ENCODE peak calls at places on chromosomes 4 and X, in ten cellular contexts. One of them, this sample, is unnamed.

GRCh38 chr4:142596121-142596520 is 250.0 kb downstream of the INPP4B start:
- DNase-seq in body of pancreas: no peak
- DNase-seq in fibroblast of lung: no peak
- DNase-seq in BJ: no peak
- DNase-seq in tibial nerve: no peak
- DNase-seq in A673: no peak
- DNase-seq in CD4-positive, alpha-beta T cell: no peak
- DNase-seq in HFF-Myc: no peak
- DNase-seq in mesothelial cell of epicardium: no peak
- DNase-seq in progenitor cell of endocrine pancreas: no peak
- DNase-seq in this sample: no peak

GRCh38 chrX:103629295-103630170 is 758 bp downstream of the TCEAL1 start:
- DNase-seq in fibroblast of lung: peak; percentile 77
- DNase-seq in A673: peak; percentile 73
- DNase-seq in HFF-Myc: no peak
- DNase-seq in BJ: no peak
- DNase-seq in mesothelial cell of epicardium: peak; percentile 68
- DNase-seq in tibial nerve: peak; percentile 43
- DNase-seq in progenitor cell of endocrine pancreas: peak; percentile 50
- DNase-seq in body of pancreas: peak; percentile 57
- DNase-seq in CD4-positive, alpha-beta T cell: no peak
- DNase-seq in this sample: peak; percentile 64

GRCh38 chrX:39983715-39984114 is 114.0 kb downstream of the BCOR start:
- DNase-seq in BJ: no peak
- DNase-seq in fibroblast of lung: peak; percentile 44
- DNase-seq in HFF-Myc: no peak
- DNase-seq in body of pancreas: no peak
- DNase-seq in A673: no peak
- DNase-seq in CD4-positive, alpha-beta T cell: no peak
- DNase-seq in tibial nerve: no peak
- DNase-seq in mesothelial cell of epicardium: no peak
- DNase-seq in progenitor cell of endocrine pancreas: no peak
- DNase-seq in this sample: peak; percentile 66

GRCh38 chr4:37964734-37965457 is 4.7 kb downstream of the PTTG2 start:
- DNase-seq in tibial nerve: no peak
- DNase-seq in mesothelial cell of epicardium: no peak
- DNase-seq in body of pancreas: no peak
- DNase-seq in CD4-positive, alpha-beta T cell: no peak
- DNase-seq in A673: no peak
- DNase-seq in fibroblast of lung: no peak
- DNase-seq in progenitor cell of endocrine pancreas: no peak
- DNase-seq in BJ: no peak
- DNase-seq in HFF-Myc: no peak
- DNase-seq in this sample: no peak

GRCh38 chr4:26218677-26219181 is 102.1 kb upstream of the RBPJ start:
- DNase-seq in mesothelial cell of epicardium: no peak
- DNase-seq in tibial nerve: no peak
- DNase-seq in fibroblast of lung: no peak
- DNase-seq in A673: no peak
- DNase-seq in HFF-Myc: no peak
- DNase-seq in CD4-positive, alpha-beta T cell: no peak
- DNase-seq in body of pancreas: no peak
- DNase-seq in BJ: no peak
- DNase-seq in progenitor cell of endocrine pancreas: no peak
- DNase-seq in this sample: no peak

GRCh38 chr4:48985976-48986653 is at the start of gene CWH43:
- DNase-seq in CD4-positive, alpha-beta T cell: no peak
- DNase-seq in mesothelial cell of epicardium: no peak
- DNase-seq in A673: no peak
- DNase-seq in fibroblast of lung: no peak
- DNase-seq in BJ: no peak
- DNase-seq in tibial nerve: no peak
- DNase-seq in HFF-Myc: no peak
- DNase-seq in body of pancreas: no peak
- DNase-seq in progenitor cell of endocrine pancreas: peak; percentile 9
- DNase-seq in this sample: no peak

GRCh38 chrX:69070949-69071650 is 94.2 kb downstream of the PJA1 start:
- DNase-seq in CD4-positive, alpha-beta T cell: no peak
- DNase-seq in A673: no peak
- DNase-seq in progenitor cell of endocrine pancreas: no peak
- DNase-seq in HFF-Myc: no peak
- DNase-seq in tibial nerve: no peak
- DNase-seq in fibroblast of lung: no peak
- DNase-seq in mesothelial cell of epicardium: no peak
- DNase-seq in BJ: no peak
- DNase-seq in body of pancreas: peak; percentile 12
- DNase-seq in this sample: no peak

GRCh38 chrX:30649859-30650258 is 3.4 kb upstream of the GK start:
- DNase-seq in BJ: no peak
- DNase-seq in fibroblast of lung: peak; percentile 63
- DNase-seq in body of pancreas: no peak
- DNase-seq in HFF-Myc: no peak
- DNase-seq in progenitor cell of endocrine pancreas: no peak
- DNase-seq in CD4-positive, alpha-beta T cell: no peak
- DNase-seq in A673: no peak
- DNase-seq in mesothelial cell of epicardium: no peak
- DNase-seq in tibial nerve: no peak
- DNase-seq in this sample: peak; percentile 33

GRCh38 chrX:9911479-9911878 is 55.7 kb upstream of the CLDN34 start:
- DNase-seq in CD4-positive, alpha-beta T cell: no peak
- DNase-seq in fibroblast of lung: peak; percentile 71
- DNase-seq in HFF-Myc: no peak
- DNase-seq in BJ: no peak
- DNase-seq in body of pancreas: no peak
- DNase-seq in tibial nerve: no peak
- DNase-seq in progenitor cell of endocrine pancreas: no peak
- DNase-seq in mesothelial cell of epicardium: no peak
- DNase-seq in A673: peak; percentile 27
- DNase-seq in this sample: peak; percentile 70

DNA sequence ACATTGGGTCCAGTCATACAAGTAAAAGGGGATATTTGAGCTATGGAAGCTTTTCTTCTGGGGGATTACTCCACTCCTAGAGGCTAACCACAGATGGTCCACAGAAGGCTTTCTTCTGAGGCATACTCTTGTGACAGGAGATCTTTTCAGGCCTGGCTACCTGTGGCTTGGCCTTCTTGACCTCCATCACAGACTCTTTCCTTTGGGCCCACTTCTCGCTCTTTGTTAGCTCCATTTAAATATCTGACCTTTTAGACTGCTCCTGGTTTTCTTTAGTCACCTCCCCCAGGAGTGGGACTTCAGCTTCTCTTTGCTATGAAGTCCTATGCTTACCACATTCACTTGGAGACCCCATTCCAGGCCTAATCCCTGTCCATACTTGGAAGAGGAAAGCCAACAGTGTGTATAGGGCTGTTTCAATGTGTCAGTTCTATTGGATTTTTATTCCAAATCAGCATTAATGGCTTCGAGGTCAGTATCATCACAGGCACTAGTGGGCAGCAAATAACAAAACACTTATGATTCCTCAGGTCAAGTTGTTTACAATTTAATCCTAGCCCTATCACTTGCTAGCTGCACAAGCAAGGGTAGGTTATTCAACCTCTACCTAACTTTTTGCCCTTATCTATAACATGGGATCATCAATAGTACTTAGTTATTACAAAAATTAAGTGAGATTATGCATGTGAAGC is 26.3 kb downstream of the GPC3 start:
- DNase-seq in progenitor cell of endocrine pancreas: no peak
- DNase-seq in CD4-positive, alpha-beta T cell: no peak
- DNase-seq in A673: no peak
- DNase-seq in body of pancreas: no peak
- DNase-seq in HFF-Myc: no peak
- DNase-seq in BJ: no peak
- DNase-seq in fibroblast of lung: peak; percentile 15
- DNase-seq in tibial nerve: no peak
- DNase-seq in mesothelial cell of epicardium: no peak
- DNase-seq in this sample: peak; percentile 27
- TF ChIP-seq CTCF in progenitor cell of endocrine pancreas: no peak
- TF ChIP-seq CTCF in CD4-positive, alpha-beta T cell: no peak
- TF ChIP-seq CTCF in A673: no peak
- TF ChIP-seq CTCF in body of pancreas: no peak
- TF ChIP-seq CTCF in HFF-Myc: no peak
- TF ChIP-seq CTCF in BJ: no peak
- TF ChIP-seq CTCF in fibroblast of lung: peak; percentile 40
- TF ChIP-seq CTCF in tibial nerve: no peak
- TF ChIP-seq CTCF in mesothelial cell of epicardium: no peak
- TF ChIP-seq CTCF in this sample: peak; percentile 36

DNA sequence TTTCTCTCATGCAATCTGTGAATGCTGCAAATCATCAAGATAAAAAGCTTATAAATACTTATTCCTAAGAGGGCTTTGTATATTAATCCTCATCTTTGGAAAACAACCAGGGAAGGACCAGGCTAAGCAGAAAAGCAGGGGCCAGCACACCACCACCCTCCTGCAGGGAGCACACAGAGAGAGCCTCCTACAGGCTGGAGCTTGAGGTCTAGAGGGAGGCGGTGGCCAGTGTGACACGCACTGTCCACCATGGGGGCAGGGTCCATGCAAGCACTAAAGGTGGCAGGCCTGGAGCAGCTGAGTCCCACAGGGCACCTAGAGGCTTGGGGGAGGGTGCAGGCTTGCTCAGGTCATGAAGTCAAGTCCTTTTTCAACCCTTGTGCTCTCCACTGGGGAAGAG is 236.9 kb downstream of the TACR3 start:
- DNase-seq in HFF-Myc: no peak
- DNase-seq in tibial nerve: no peak
- DNase-seq in A673: no peak
- DNase-seq in fibroblast of lung: no peak
- DNase-seq in mesothelial cell of epicardium: no peak
- DNase-seq in CD4-positive, alpha-beta T cell: no peak
- DNase-seq in progenitor cell of endocrine pancreas: no peak
- DNase-seq in BJ: no peak
- DNase-seq in body of pancreas: no peak
- DNase-seq in this sample: no peak
- TF ChIP-seq CTCF in HFF-Myc: no peak
- TF ChIP-seq CTCF in tibial nerve: no peak
- TF ChIP-seq CTCF in A673: no peak
- TF ChIP-seq CTCF in fibroblast of lung: no peak
- TF ChIP-seq CTCF in mesothelial cell of epicardium: no peak
- TF ChIP-seq CTCF in CD4-positive, alpha-beta T cell: no peak
- TF ChIP-seq CTCF in progenitor cell of endocrine pancreas: no peak
- TF ChIP-seq CTCF in BJ: no peak
- TF ChIP-seq CTCF in body of pancreas: no peak
- TF ChIP-seq CTCF in this sample: no peak

GRCh38 chr4:112944006-112944405 is 105.4 kb upstream of the ANK2 start:
- DNase-seq in CD4-positive, alpha-beta T cell: no peak
- DNase-seq in BJ: no peak
- DNase-seq in body of pancreas: no peak
- DNase-seq in A673: no peak
- DNase-seq in mesothelial cell of epicardium: no peak
- DNase-seq in HFF-Myc: no peak
- DNase-seq in fibroblast of lung: no peak
- DNase-seq in tibial nerve: no peak
- DNase-seq in progenitor cell of endocrine pancreas: no peak
- DNase-seq in this sample: no peak

GRCh38 chr4:112938461-112939058 is 110.9 kb upstream of the ANK2 start:
- DNase-seq in HFF-Myc: peak; percentile 20
- DNase-seq in mesothelial cell of epicardium: no peak
- DNase-seq in progenitor cell of endocrine pancreas: no peak
- DNase-seq in fibroblast of lung: peak; percentile 71
- DNase-seq in BJ: no peak
- DNase-seq in tibial nerve: no peak
- DNase-seq in CD4-positive, alpha-beta T cell: no peak
- DNase-seq in body of pancreas: no peak
- DNase-seq in A673: peak; percentile 75
- DNase-seq in this sample: peak; percentile 76

GRCh38 chr4:112940364-112940763 is 109.1 kb upstream of the ANK2 start:
- DNase-seq in progenitor cell of endocrine pancreas: no peak
- DNase-seq in CD4-positive, alpha-beta T cell: no peak
- DNase-seq in A673: no peak
- DNase-seq in HFF-Myc: no peak
- DNase-seq in BJ: no peak
- DNase-seq in fibroblast of lung: no peak
- DNase-seq in body of pancreas: no peak
- DNase-seq in mesothelial cell of epicardium: no peak
- DNase-seq in tibial nerve: no peak
- DNase-seq in this sample: no peak

GRCh38 chr4:112939901-112940300 is 109.6 kb upstream of the ANK2 start:
- DNase-seq in mesothelial cell of epicardium: no peak
- DNase-seq in BJ: no peak
- DNase-seq in fibroblast of lung: no peak
- DNase-seq in tibial nerve: no peak
- DNase-seq in body of pancreas: no peak
- DNase-seq in HFF-Myc: no peak
- DNase-seq in A673: no peak
- DNase-seq in progenitor cell of endocrine pancreas: no peak
- DNase-seq in CD4-positive, alpha-beta T cell: no peak
- DNase-seq in this sample: no peak

GRCh38 chr4:112942077-112942476 is 107.4 kb upstream of the ANK2 start:
- DNase-seq in progenitor cell of endocrine pancreas: no peak
- DNase-seq in fibroblast of lung: no peak
- DNase-seq in A673: peak; percentile 45
- DNase-seq in HFF-Myc: no peak
- DNase-seq in BJ: no peak
- DNase-seq in mesothelial cell of epicardium: no peak
- DNase-seq in tibial nerve: no peak
- DNase-seq in CD4-positive, alpha-beta T cell: no peak
- DNase-seq in body of pancreas: no peak
- DNase-seq in this sample: no peak
- TF ChIP-seq CTCF in progenitor cell of endocrine pancreas: no peak
- TF ChIP-seq CTCF in fibroblast of lung: no peak
- TF ChIP-seq CTCF in A673: peak; percentile 59
- TF ChIP-seq CTCF in HFF-Myc: no peak
- TF ChIP-seq CTCF in BJ: no peak
- TF ChIP-seq CTCF in mesothelial cell of epicardium: no peak
- TF ChIP-seq CTCF in tibial nerve: no peak
- TF ChIP-seq CTCF in CD4-positive, alpha-beta T cell: no peak
- TF ChIP-seq CTCF in body of pancreas: no peak
- TF ChIP-seq CTCF in this sample: peak; percentile 3

DNA sequence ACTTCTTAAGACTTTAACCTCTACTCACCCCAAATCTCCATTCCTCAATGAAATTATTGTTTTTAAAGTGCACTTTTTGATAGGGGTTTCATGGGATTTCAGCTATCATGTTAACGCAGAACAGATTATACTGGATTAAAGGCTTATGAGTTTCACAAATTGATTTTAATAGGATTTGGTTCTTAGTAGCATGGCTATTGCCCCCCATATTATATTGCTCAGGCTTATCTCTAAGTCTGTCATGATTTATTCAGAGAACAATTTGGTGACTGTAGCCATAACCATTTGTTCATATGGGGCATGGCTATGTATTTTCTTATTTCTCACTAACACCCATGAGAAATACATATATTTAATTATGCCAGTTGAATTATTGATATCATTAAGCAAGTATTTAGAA is 57.0 kb downstream of the MND1 start:
- DNase-seq in tibial nerve: no peak
- DNase-seq in body of pancreas: no peak
- DNase-seq in BJ: no peak
- DNase-seq in progenitor cell of endocrine pancreas: no peak
- DNase-seq in A673: no peak
- DNase-seq in mesothelial cell of epicardium: no peak
- DNase-seq in fibroblast of lung: no peak
- DNase-seq in CD4-positive, alpha-beta T cell: no peak
- DNase-seq in HFF-Myc: no peak
- DNase-seq in this sample: no peak
- TF ChIP-seq CTCF in tibial nerve: no peak
- TF ChIP-seq CTCF in body of pancreas: no peak
- TF ChIP-seq CTCF in BJ: no peak
- TF ChIP-seq CTCF in progenitor cell of endocrine pancreas: no peak
- TF ChIP-seq CTCF in A673: no peak
- TF ChIP-seq CTCF in mesothelial cell of epicardium: no peak
- TF ChIP-seq CTCF in fibroblast of lung: no peak
- TF ChIP-seq CTCF in CD4-positive, alpha-beta T cell: no peak
- TF ChIP-seq CTCF in HFF-Myc: no peak
- TF ChIP-seq CTCF in this sample: no peak